ENCODE peak calls at places on chromosomes 3 and 15, in seven cellular contexts. D is upper lobe of right lung, N is activated B cell treated with CpG ODN at 0.5 μM for 24 hours, W is OCI-LY7, X is stomach, E is AG09309, C is HFF-Myc. Y is an unnamed sample.
A peak's percentile ranks its signal among the peaks of the same experiment; 100 is the strongest.

GRCh38 chr3:111802700-111803099 is 56.4 kb upstream of the PHLDB2 start:
- DNase-seq in D (no peak), N (no peak), W (no peak), X (no peak), E (no peak), C (no peak), Y (no peak)

GRCh38 chr15:50321680-50322079 is 33.3 kb downstream of the GABPB1 start:
- DNase-seq in D (no peak), N (no peak), W (no peak), X (no peak), E (no peak), C (no peak), Y (no peak)

GRCh38 chr15:96171271-96171739 is 159.2 kb upstream of the NR2F2 start:
- DNase-seq in D (no peak), N (no peak), W (no peak), X (no peak), E (no peak), C (no peak), Y (no peak)

GRCh38 chr3:5317572-5317971 is 130.1 kb downstream of the EDEM1 start:
- DNase-seq in D (no peak), N (no peak), W (no peak), X (no peak), E (no peak), C (no peak), Y (no peak)

GRCh38 chr3:189806171-189806951 is 175.2 kb downstream of the TP63 start:
- DNase-seq in D (no peak), N (no peak), W (no peak), X (no peak), E (no peak), C (no peak), Y (no peak)

GRCh38 chr15:64763874-64764273 is 11.5 kb downstream of the RBPMS2 start:
- DNase-seq in D (no peak), N (no peak), W (no peak), X (no peak), E (no peak), C (no peak), Y (no peak)

GRCh38 chr3:187027531-187027936 is 97.2 kb downstream of the ST6GAL1 start:
- DNase-seq in D (no peak), N (no peak), W (peak; percentile 57), X (no peak), E (no peak), C (no peak), Y (no peak)

GRCh38 chr3:61253756-61254155 is 2.5 kb upstream of the FHIT start:
- DNase-seq in D (no peak), N (no peak), W (no peak), X (no peak), E (no peak), C (no peak), Y (no peak)

GRCh38 chr3:39150170-39150802 is 3.1 kb downstream of the CSRNP1 start:
- DNase-seq in D (no peak), N (no peak), W (no peak), X (no peak), E (no peak), C (no peak), Y (no peak)

GRCh38 chr3:29972594-29972993 is 633.8 kb upstream of the TGFBR2 start:
- DNase-seq in D (no peak), N (no peak), W (no peak), X (no peak), E (peak; percentile 70), C (no peak), Y (no peak)

GRCh38 chr15:99485153-99485947 is 80.4 kb upstream of the MEF2A start:
- DNase-seq in D (no peak), N (no peak), W (no peak), X (no peak), E (no peak), C (no peak), Y (no peak)

GRCh38 chr3:11835028-11835639 is 11.6 kb downstream of the TAMM41 start:
- DNase-seq in D (no peak), N (no peak), W (peak; percentile 24), X (no peak), E (no peak), C (no peak), Y (no peak)

GRCh38 chr3:113287111-113287817 is 75.9 kb downstream of the BOC start:
- DNase-seq in D (no peak), N (no peak), W (no peak), X (no peak), E (peak; percentile 35), C (peak; percentile 38), Y (no peak)

GRCh38 chr3:188749010-188749617 is 422.7 kb upstream of the TPRG1 start:
- DNase-seq in D (no peak), N (no peak), W (peak; percentile 62), X (no peak), E (no peak), C (no peak), Y (peak; percentile 21)

GRCh38 chr3:56042326-56042951 is 425.8 kb downstream of the ERC2 start:
- DNase-seq in D (no peak), N (no peak), W (peak; percentile 19), X (no peak), E (peak; percentile 33), C (peak; percentile 38), Y (no peak)

GRCh38 chr3:100581650-100582049 is 27.8 kb upstream of the ADGRG7 start:
- DNase-seq in D (no peak), N (no peak), W (no peak), X (no peak), E (no peak), C (no peak), Y (no peak)

GRCh38 chr3:142035308-142035922 is 113.9 kb downstream of the TFDP2 start:
- DNase-seq in D (no peak), N (no peak), W (no peak), X (no peak), E (no peak), C (no peak), Y (no peak)

GRCh38 chr3:20173844-20174410 is 12.1 kb downstream of the SGO1 start:
- DNase-seq in D (no peak), N (no peak), W (no peak), X (no peak), E (no peak), C (no peak), Y (no peak)

GRCh38 chr15:95894407-95894956 is 436.0 kb upstream of the NR2F2 start:
- DNase-seq in D (no peak), N (no peak), W (no peak), X (no peak), E (no peak), C (no peak), Y (no peak)

GRCh38 chr3:77605308-77605707 is 565.4 kb downstream of the ROBO2 start:
- DNase-seq in D (no peak), N (no peak), W (no peak), X (no peak), E (no peak), C (no peak), Y (no peak)

GRCh38 chr3:195714380-195715011 is 6.3 kb upstream of the MUC20 start:
- DNase-seq in D (no peak), N (no peak), W (no peak), X (no peak), E (no peak), C (no peak), Y (no peak)

GRCh38 chr3:4011136-4011535 is 211.9 kb downstream of the LRRN1 start:
- DNase-seq in D (no peak), N (no peak), W (no peak), X (no peak), E (no peak), C (no peak), Y (no peak)

GRCh38 chr3:38497026-38497425 is 886 bp downstream of the EXOG start:
- DNase-seq in D (no peak), N (no peak), W (peak; percentile 12), X (no peak), E (no peak), C (no peak), Y (no peak)

DNA sequence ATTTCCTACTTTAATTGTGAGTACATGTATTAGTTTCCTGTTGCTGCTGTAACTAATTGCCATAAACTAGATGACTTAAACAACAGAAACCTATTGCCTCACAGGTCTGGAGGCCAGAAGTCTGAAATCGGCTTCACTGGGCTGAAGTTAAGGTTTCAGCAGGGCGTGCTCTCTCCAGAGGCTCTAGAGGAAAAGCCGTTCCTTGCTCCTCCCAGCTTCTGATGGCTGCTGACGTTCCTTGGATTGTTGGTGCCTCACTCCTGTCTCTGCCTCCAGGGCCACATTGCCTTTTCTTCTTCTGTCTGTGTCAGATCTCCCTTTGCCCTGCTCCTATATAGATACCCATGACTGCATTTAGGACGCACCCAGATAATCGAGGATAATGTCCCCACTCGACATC is 80.9 kb downstream of the ARHGAP31 start:
- DNase-seq in D (no peak), N (no peak), W (no peak), X (no peak), E (no peak), C (no peak), Y (no peak)
- TF ChIP-seq CTCF in D (no peak), N (no peak), W (no peak), X (no peak), E (no peak), C (no peak), Y (no peak)

GRCh38 chr3:62559831-62560445 is 186.6 kb upstream of the FEZF2 start:
- DNase-seq in D (no peak), N (no peak), W (peak; percentile 26), X (no peak), E (peak; percentile 14), C (peak; percentile 21), Y (no peak)
- TF ChIP-seq CTCF in D (peak; percentile 50), N (no peak), W (peak; percentile 77), X (no peak), E (peak; percentile 69), C (peak; percentile 37), Y (no peak)

DNA sequence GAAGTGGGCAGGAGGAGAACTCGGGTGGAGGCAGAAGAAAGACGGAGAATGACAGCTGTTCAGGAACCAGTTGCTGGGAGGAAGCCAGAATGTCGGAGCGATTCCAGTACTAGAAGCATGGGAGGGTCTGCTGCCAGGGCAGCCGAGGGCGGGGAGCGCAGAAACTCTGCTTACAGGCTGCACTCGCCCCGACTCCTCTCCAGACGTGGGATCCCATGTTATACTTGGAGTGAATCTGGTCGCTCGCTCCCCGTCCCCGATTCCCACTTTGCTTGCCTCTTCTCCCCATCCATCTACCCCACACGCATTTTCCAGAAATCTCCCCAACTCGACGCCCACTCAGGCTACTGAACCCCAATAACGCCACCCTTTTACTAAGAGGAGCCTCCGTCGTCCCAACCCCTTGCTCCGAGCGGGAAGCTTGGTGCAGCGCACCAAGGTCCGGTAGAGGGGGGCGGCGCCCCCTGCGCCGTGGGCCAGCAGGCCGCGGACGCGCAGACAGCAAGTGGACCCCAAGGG is 655 bp downstream of the GATM start:
- DNase-seq in D (peak; percentile 65), N (no peak), W (no peak), X (peak; percentile 51), E (no peak), C (no peak), Y (peak; percentile 23)
- TF ChIP-seq CTCF in D (no peak), N (no peak), W (no peak), X (no peak), E (no peak), C (no peak), Y (no peak)

GRCh38 chr3:43373588-43373935 is 87.2 kb downstream of the SNRK start:
- DNase-seq in D (no peak), N (no peak), W (no peak), X (no peak), E (no peak), C (no peak), Y (no peak)

GRCh38 chr3:43379343-43379742 is 93.0 kb downstream of the SNRK start:
- DNase-seq in D (no peak), N (no peak), W (no peak), X (no peak), E (peak; percentile 24), C (no peak), Y (no peak)

GRCh38 chr3:43372809-43373587 is 86.7 kb downstream of the SNRK start:
- DNase-seq in D (no peak), N (no peak), W (no peak), X (no peak), E (no peak), C (no peak), Y (no peak)

GRCh38 chr3:43378066-43378935 is 92.0 kb downstream of the SNRK start:
- DNase-seq in D (no peak), N (no peak), W (peak; percentile 60), X (peak; percentile 75), E (no peak), C (no peak), Y (peak; percentile 73)
- TF ChIP-seq CTCF in D (peak; percentile 67), N (peak; percentile 79), W (peak; percentile 85), X (peak; percentile 32), E (peak; percentile 73), C (peak; percentile 72), Y (peak; percentile 35)

Y was measured in GM20000.